ENCODE peak calls at places on chromosome 9, in six cellular contexts. W is colonic mucosa, B is PC-3, E is cardiac muscle cell, T is endothelial cell of umbilical vein, I is adrenal gland. F is an unnamed sample.

GRCh38 chr9:100498592-100498991 is 25.6 kb downstream of the TMEFF1 start:
- DNase-seq in W (no peak), B (peak; percentile 31), T (no peak), I (no peak), E (no peak), F (no peak)

GRCh38 chr9:69877852-69878507 is 57.4 kb downstream of the CFAP95 start:
- DNase-seq in I (no peak), B (peak; percentile 58), W (no peak), E (peak; percentile 24), T (peak; percentile 53), F (no peak)

GRCh38 chr9:69307446-69308216 is 17.4 kb upstream of the ENTREP1 start:
- DNase-seq in T (peak; percentile 54), E (peak; percentile 94), B (no peak), W (no peak), I (no peak), F (no peak)

GRCh38 chr9:124196814-124197176 is 61.0 kb upstream of the NEK6 start:
- DNase-seq in I (no peak), E (no peak), W (no peak), T (no peak), B (no peak), F (peak; percentile 8)

GRCh38 chr9:84789463-84789830 is 119.9 kb downstream of the NTRK2 start:
- DNase-seq in I (no peak), T (no peak), B (no peak), E (no peak), W (no peak), F (no peak)

GRCh38 chr9:78620764-78621163 is 323.8 kb downstream of the PSAT1 start:
- DNase-seq in T (no peak), B (peak; percentile 83), I (no peak), E (no peak), W (no peak), F (no peak)

GRCh38 chr9:107299437-107299836 is 16.4 kb downstream of the RAD23B start:
- DNase-seq in B (peak; percentile 7), T (peak; percentile 33), I (no peak), W (no peak), E (no peak), F (no peak)

GRCh38 chr9:14554866-14555265 is 138.4 kb downstream of the ZDHHC21 start:
- DNase-seq in I (no peak), E (no peak), T (peak; percentile 78), B (no peak), W (no peak), F (no peak)

GRCh38 chr9:85978496-85978895 is 37.5 kb downstream of the NAA35 start:
- DNase-seq in T (no peak), I (no peak), E (no peak), B (no peak), W (no peak), F (no peak)

GRCh38 chr9:111975709-111976108 is 79.1 kb downstream of the UGCG start:
- DNase-seq in B (peak; percentile 21), W (peak; percentile 63), E (no peak), I (peak; percentile 40), T (no peak), F (peak; percentile 82)

GRCh38 chr9:37378613-37379004 is 43.9 kb upstream of the GRHPR start:
- DNase-seq in I (no peak), E (no peak), W (no peak), T (no peak), B (no peak), F (no peak)

GRCh38 chr9:121720311-121720991 is 69.0 kb downstream of the DAB2IP start:
- DNase-seq in E (no peak), B (peak; percentile 35), T (no peak), W (peak; percentile 77), I (no peak), F (no peak)

GRCh38 chr9:7237473-7238243 is 479.9 kb downstream of the KDM4C start:
- DNase-seq in E (no peak), T (no peak), W (no peak), I (no peak), B (no peak), F (no peak)

GRCh38 chr9:123438821-123439220 is 82.8 kb downstream of the CRB2 start:
- DNase-seq in T (peak; percentile 21), W (no peak), I (no peak), E (peak; percentile 55), B (no peak), F (no peak)

GRCh38 chr9:36147441-36148175 is 11.1 kb downstream of the GLIPR2 start:
- DNase-seq in B (no peak), T (no peak), W (no peak), E (no peak), I (no peak), F (no peak)

GRCh38 chr9:81685763-81686613 is 3.4 kb downstream of the TLE1 start:
- DNase-seq in W (peak; percentile 35), T (peak; percentile 55), I (no peak), B (peak; percentile 80), E (no peak), F (no peak)

GRCh38 chr9:120643096-120643495 is 63.1 kb upstream of the CDK5RAP2 start:
- DNase-seq in T (no peak), I (no peak), W (no peak), E (no peak), B (no peak), F (no peak)

GRCh38 chr9:127714916-127715442 is 484 bp downstream of the PTRH1 start:
- DNase-seq in I (no peak), B (no peak), W (peak; percentile 53), T (no peak), E (peak; percentile 31), F (peak; percentile 55)

GRCh38 chr9:83937861-83938455 is 16.7 kb upstream of the KIF27 start:
- DNase-seq in I (no peak), W (no peak), E (peak; percentile 76), B (peak; percentile 87), T (peak; percentile 70), F (no peak)

GRCh38 chr9:127567898-127568617 is 44.0 kb upstream of the STXBP1 start:
- DNase-seq in E (peak; percentile 52), B (no peak), W (no peak), T (no peak), I (no peak), F (no peak)

GRCh38 chr9:82031538-82032280 is 43.1 kb downstream of the SPATA31D1 start:
- DNase-seq in E (no peak), W (no peak), T (no peak), B (peak; percentile 45), I (peak; percentile 69), F (no peak)

GRCh38 chr9:34271618-34272017 is 57.5 kb downstream of the KIF24 start:
- DNase-seq in B (no peak), W (no peak), T (no peak), E (no peak), I (no peak), F (no peak)

GRCh38 chr9:73073337-73074175 is 78.1 kb upstream of the ANXA1 start:
- DNase-seq in I (no peak), T (no peak), W (no peak), B (peak; percentile 4), E (no peak), F (no peak)

GRCh38 chr9:76027426-76027825 is 137.0 kb downstream of the PCSK5 start:
- DNase-seq in B (no peak), W (no peak), T (no peak), I (no peak), E (no peak), F (no peak)

GRCh38 chr9:108168451-108168850 is 678.9 kb upstream of the KLF4 start:
- DNase-seq in W (no peak), T (no peak), B (no peak), E (no peak), I (no peak), F (no peak)

GRCh38 chr9:120947222-120947621 is 20.6 kb upstream of the TRAF1 start:
- DNase-seq in B (peak; percentile 53), T (no peak), W (no peak), E (no peak), I (no peak), F (no peak)

GRCh38 chr9:77856615-77857014 is 175.0 kb downstream of the GNAQ start:
- DNase-seq in W (no peak), I (no peak), T (peak; percentile 64), E (no peak), B (peak; percentile 22), F (no peak)

GRCh38 chr9:18163146-18163545 is 310.8 kb upstream of the ADAMTSL1 start:
- DNase-seq in E (no peak), I (no peak), T (no peak), W (no peak), B (no peak), F (peak; percentile 74)

GRCh38 chr9:7567687-7568086 is 231.9 kb downstream of the DMAC1 start:
- DNase-seq in T (no peak), I (no peak), W (no peak), E (no peak), B (no peak), F (no peak)

GRCh38 chr9:135939351-135940265 is 21.6 kb downstream of the UBAC1 start:
- DNase-seq in W (no peak), T (no peak), I (no peak), B (no peak), E (no peak), F (no peak)

GRCh38 chr9:35756743-35757526 is 2.9 kb upstream of the MSMP start:
- DNase-seq in T (peak; percentile 84), I (peak; percentile 73), E (peak; percentile 64), W (peak; percentile 78), B (peak; percentile 61), F (peak; percentile 74)

GRCh38 chr9:114484854-114485443 is 20.3 kb downstream of the WHRN start:
- DNase-seq in B (peak; percentile 57), T (no peak), W (no peak), E (no peak), I (peak; percentile 59), F (no peak)

GRCh38 chr9:133347985-133348762 is at the start of the genes MED22 and RPL7A:
- DNase-seq in I (peak; percentile 94), E (peak; percentile 97), W (peak; percentile 95), B (peak; percentile 91), T (peak; percentile 97), F (peak; percentile 94)
- H3K4me1 ChIP-seq in I (peaks cover 27% of the 10 kb centered on the region), E (peaks cover 3% of the 10 kb centered on the region), W (peaks cover 7% of the 10 kb centered on the region), B (peaks cover 13% of the 10 kb centered on the region), T (peaks cover 14% of the 10 kb centered on the region), F (peaks cover 38% of the 10 kb centered on the region)

DNA sequence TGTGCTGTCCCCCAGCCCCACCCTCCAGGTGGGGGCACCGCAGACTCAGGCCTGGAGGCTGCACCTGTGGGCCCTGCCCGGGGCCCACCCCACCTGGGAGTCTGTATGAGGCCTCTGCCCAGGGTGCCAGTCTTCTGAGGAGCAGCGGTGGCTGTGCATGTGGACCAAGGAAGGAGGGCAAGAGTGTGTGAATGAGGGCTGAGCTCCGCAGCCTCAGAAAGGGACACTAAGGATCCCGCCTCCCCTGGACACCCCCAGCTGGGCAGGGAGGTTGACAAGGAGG is 19.1 kb downstream of the FGD3 start:
- DNase-seq in W (no peak), I (no peak), B (no peak), E (no peak), T (no peak), F (peak; percentile 14)
- H3K4me1 ChIP-seq in W (no peaks in the 10 kb centered on the region), I (no peaks in the 10 kb centered on the region), B (no peaks in the 10 kb centered on the region), E (no peaks in the 10 kb centered on the region), T (no peaks in the 10 kb centered on the region), F (no peaks in the 10 kb centered on the region)

DNA sequence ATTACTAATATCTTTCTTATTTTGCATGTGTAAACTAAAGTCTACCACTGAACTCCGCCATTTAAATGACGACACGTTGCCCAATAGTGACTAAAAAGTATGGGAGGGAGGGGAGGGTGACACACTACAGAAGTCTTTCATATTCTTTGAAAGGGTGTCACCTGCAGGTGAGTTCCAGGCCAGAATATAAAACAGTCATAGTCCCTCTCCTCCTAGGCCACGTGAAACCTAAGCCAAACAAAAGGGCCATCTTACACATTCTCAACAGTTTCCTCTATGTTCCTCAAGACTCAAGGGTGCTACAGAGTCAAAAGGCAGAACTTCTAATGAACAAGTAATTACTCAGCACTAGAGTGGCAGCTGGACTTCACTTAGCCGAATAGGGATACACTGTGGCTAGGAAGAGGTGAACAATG is 6.4 kb downstream of the CEMIP2 start:
- DNase-seq in I (no peak), B (peak; percentile 10), E (no peak), W (peak; percentile 28), T (no peak), F (no peak)
- H3K4me1 ChIP-seq in I (peaks cover 58% of the 10 kb centered on the region), B (peaks cover 75% of the 10 kb centered on the region), E (peaks cover 31% of the 10 kb centered on the region), W (peaks cover 17% of the 10 kb centered on the region), T (peaks cover 43% of the 10 kb centered on the region), F (peaks cover 96% of the 10 kb centered on the region)

GRCh38 chr9:32603914-32604852 is 31.2 kb upstream of the NDUFB6 start:
- DNase-seq in I (no peak), T (no peak), E (no peak), W (no peak), B (peak; percentile 91), F (no peak)
- H3K4me1 ChIP-seq in I (no peaks in the 10 kb centered on the region), T (no peaks in the 10 kb centered on the region), E (no peaks in the 10 kb centered on the region), W (no peaks in the 10 kb centered on the region), B (peaks cover 9% of the 10 kb centered on the region), F (no peaks in the 10 kb centered on the region)